ENCODE peak calls at places on chromosomes 6 and 20, in eight cellular contexts. J is IMR-90; B is lower lobe of right lung; Y is heart right ventricle; X is brain microvascular endothelial cell; N is CD8-positive, alpha-beta T cell; D is dorsolateral prefrontal cortex; F is A549. Z is an unnamed sample.

GRCh38 chr6:70221025-70221714 is 81.7 kb downstream of the COL9A1 start:
- DNase-seq in J (peak), B (no peak), Y (no peak), X (no peak), N (no peak), D (no peak), F (peak), Z (no peak)

GRCh38 chr6:19723533-19723932 is 113.6 kb upstream of the ID4 start:
- DNase-seq in J (peak), B (no peak), Y (no peak), X (peak), N (no peak), D (no peak), F (peak), Z (peak)

GRCh38 chr20:62584671-62585512 is 57.4 kb upstream of the SLCO4A1 start:
- DNase-seq in J (no peak), B (no peak), Y (no peak), X (no peak), N (no peak), D (no peak), F (no peak), Z (no peak)

GRCh38 chr6:9252784-9253183 is 817.4 kb upstream of the SLC35B3 start:
- DNase-seq in J (no peak), B (no peak), Y (no peak), X (no peak), N (no peak), D (no peak), F (no peak), Z (no peak)

GRCh38 chr6:137389150-137389664 is 105.0 kb downstream of the OLIG3 start:
- DNase-seq in J (no peak), B (no peak), Y (no peak), X (peak), N (peak), D (no peak), F (no peak), Z (no peak)

GRCh38 chr20:35368616-35369423 is 43.0 kb downstream of the UQCC1 start:
- DNase-seq in J (no peak), B (no peak), Y (peak), X (no peak), N (no peak), D (peak), F (no peak), Z (no peak)

GRCh38 chr6:125910518-125910917 is 46.1 kb upstream of the HINT3 start:
- DNase-seq in J (peak), B (no peak), Y (no peak), X (no peak), N (no peak), D (no peak), F (no peak), Z (no peak)

GRCh38 chr20:52497731-52498130 is 306.2 kb upstream of the ZFP64 start:
- DNase-seq in J (peak), B (no peak), Y (no peak), X (no peak), N (no peak), D (no peak), F (no peak), Z (no peak)

GRCh38 chr6:31401403-31401802 is 2.0 kb upstream of the MICA start:
- DNase-seq in J (peak), B (no peak), Y (no peak), X (peak), N (no peak), D (no peak), F (peak), Z (peak)

GRCh38 chr6:19833947-19834346 is 3.2 kb upstream of the ID4 start:
- DNase-seq in J (no peak), B (no peak), Y (no peak), X (no peak), N (no peak), D (no peak), F (no peak), Z (no peak)

GRCh38 chr6:160036790-160037206 is 67.9 kb downstream of the IGF2R start:
- DNase-seq in J (peak), B (no peak), Y (no peak), X (peak), N (no peak), D (no peak), F (no peak), Z (peak)

GRCh38 chr20:2132461-2132901 is 30.9 kb downstream of the STK35 start:
- DNase-seq in J (no peak), B (no peak), Y (no peak), X (no peak), N (no peak), D (no peak), F (no peak), Z (no peak)

GRCh38 chr6:82833481-82833880 is 232.2 kb downstream of the UBE3D start:
- DNase-seq in J (no peak), B (no peak), Y (no peak), X (no peak), N (no peak), D (no peak), F (no peak), Z (no peak)

GRCh38 chr6:145815351-145815772 is 767 bp upstream of the FBXO30 start:
- DNase-seq in J (peak), B (no peak), Y (no peak), X (peak), N (no peak), D (no peak), F (no peak), Z (no peak)

GRCh38 chr20:58649288-58650180 is 1.5 kb upstream of the STX16 start:
- DNase-seq in J (no peak), B (peak), Y (peak), X (no peak), N (no peak), D (no peak), F (no peak), Z (no peak)

GRCh38 chr20:50673831-50674825 is 17.2 kb downstream of the RIPOR3 start:
- DNase-seq in J (no peak), B (no peak), Y (no peak), X (no peak), N (no peak), D (no peak), F (no peak), Z (no peak)

GRCh38 chr20:36872857-36873256 is 3.1 kb upstream of the TLDC2 start:
- DNase-seq in J (no peak), B (peak), Y (peak), X (no peak), N (no peak), D (no peak), F (no peak), Z (no peak)

GRCh38 chr6:38646166-38646565 is 6.4 kb upstream of the BTBD9 start:
- DNase-seq in J (peak), B (no peak), Y (no peak), X (no peak), N (no peak), D (no peak), F (no peak), Z (no peak)

GRCh38 chr6:42046491-42047219 is 3.7 kb upstream of the TAF8 start:
- DNase-seq in J (peak), B (no peak), Y (no peak), X (no peak), N (no peak), D (no peak), F (no peak), Z (no peak)

GRCh38 chr6:156250593-156250992 is 526.6 kb upstream of the ARID1B start:
- DNase-seq in J (peak), B (no peak), Y (no peak), X (no peak), N (no peak), D (no peak), F (no peak), Z (no peak)

GRCh38 chr6:28161410-28162079 is 19.9 kb downstream of the ZKSCAN8 start:
- DNase-seq in J (peak), B (peak), Y (peak), X (peak), N (peak), D (peak), F (peak), Z (peak)

GRCh38 chr6:19836799-19837510 is at the start of gene ID4:
- DNase-seq in J (peak), B (peak), Y (peak), X (peak), N (no peak), D (peak), F (peak), Z (peak)

GRCh38 chr6:3777695-3778461 is 26.4 kb upstream of the PXDC1 start:
- DNase-seq in J (no peak), B (no peak), Y (no peak), X (no peak), N (no peak), D (no peak), F (no peak), Z (no peak)

GRCh38 chr6:140230282-140230681 is 855.8 kb upstream of the CITED2 start:
- DNase-seq in J (no peak), B (peak), Y (no peak), X (no peak), N (no peak), D (no peak), F (no peak), Z (no peak)

GRCh38 chr20:58985656-58986055 is 4.6 kb downstream of the NELFCD start:
- DNase-seq in J (no peak), B (no peak), Y (no peak), X (no peak), N (no peak), D (no peak), F (no peak), Z (no peak)

GRCh38 chr20:37343212-37343993 is 2.5 kb upstream of the SRC start:
- DNase-seq in J (no peak), B (peak), Y (no peak), X (no peak), N (no peak), D (no peak), F (peak), Z (no peak)

GRCh38 chr6:118678866-118679265 is 27.5 kb upstream of the CEP85L start:
- DNase-seq in J (peak), B (no peak), Y (no peak), X (no peak), N (no peak), D (no peak), F (no peak), Z (no peak)

GRCh38 chr20:25258463-25258805 is 10.5 kb downstream of the PYGB start:
- DNase-seq in J (no peak), B (no peak), Y (no peak), X (no peak), N (no peak), D (no peak), F (no peak), Z (no peak)

GRCh38 chr6:165791876-165792437 is 128.9 kb upstream of the PDE10A start:
- DNase-seq in J (no peak), B (no peak), Y (no peak), X (no peak), N (no peak), D (no peak), F (no peak), Z (no peak)

GRCh38 chr20:17505664-17506517 is 25.3 kb downstream of the BFSP1 start:
- DNase-seq in J (peak), B (peak), Y (no peak), X (peak), N (peak), D (no peak), F (no peak), Z (no peak)

GRCh38 chr20:51712501-51713212 is 55.5 kb downstream of the ATP9A start:
- DNase-seq in J (peak), B (no peak), Y (no peak), X (peak), N (no peak), D (peak), F (peak), Z (no peak)

GRCh38 chr6:129795261-129795660 is 65.9 kb downstream of the TMEM244 start:
- DNase-seq in J (no peak), B (no peak), Y (no peak), X (no peak), N (no peak), D (no peak), F (peak), Z (no peak)

GRCh38 chr20:36526521-36527011 is 14.8 kb upstream of the MYL9 start:
- DNase-seq in J (no peak), B (no peak), Y (no peak), X (no peak), N (no peak), D (peak), F (no peak), Z (no peak)

GRCh38 chr6:148971027-148971927 is 224.4 kb downstream of the UST start:
- DNase-seq in J (peak), B (no peak), Y (no peak), X (no peak), N (no peak), D (no peak), F (no peak), Z (no peak)

GRCh38 chr6:139416146-139416545 is 41.7 kb upstream of the CITED2 start:
- DNase-seq in J (peak), B (no peak), Y (no peak), X (no peak), N (no peak), D (no peak), F (no peak), Z (no peak)

GRCh38 chr20:16399801-16400200 is 173.4 kb downstream of the KIF16B start:
- DNase-seq in J (no peak), B (no peak), Y (no peak), X (no peak), N (no peak), D (no peak), F (no peak), Z (no peak)

GRCh38 chr6:51513891-51514290 is 573.5 kb downstream of the PKHD1 start:
- DNase-seq in J (no peak), B (no peak), Y (no peak), X (no peak), N (no peak), D (no peak), F (no peak), Z (no peak)
- H3K4me3 ChIP-seq in J (no peak), B (no peak), Y (no peak), X (no peak), N (no peak), D (no peak), F (no peak), Z (no peak)

GRCh38 chr6:43978473-43979360 is 148.5 kb downstream of the MRPL14 start:
- DNase-seq in J (peak), B (no peak), Y (no peak), X (no peak), N (no peak), D (no peak), F (no peak), Z (no peak)

GRCh38 chr6:43977404-43978111 is 149.7 kb downstream of the MRPL14 start:
- DNase-seq in J (no peak), B (no peak), Y (no peak), X (no peak), N (no peak), D (no peak), F (no peak), Z (no peak)

GRCh38 chr6:43979525-43979924 is 147.7 kb downstream of the MRPL14 start:
- DNase-seq in J (no peak), B (no peak), Y (no peak), X (no peak), N (no peak), D (no peak), F (no peak), Z (no peak)

GRCh38 chr6:43974643-43975235 is 152.5 kb downstream of the MRPL14 start:
- DNase-seq in J (peak), B (no peak), Y (no peak), X (no peak), N (no peak), D (no peak), F (no peak), Z (no peak)

GRCh38 chr6:43976706-43977403 is 150.4 kb downstream of the MRPL14 start:
- DNase-seq in J (peak), B (no peak), Y (no peak), X (no peak), N (no peak), D (no peak), F (no peak), Z (no peak)
- H3K27ac ChIP-seq in J (no peak), B (no peak), Y (no peak), X (no peak), N (no peak), D (no peak), F (no peak), Z (no peak)

GRCh38 chr20:46142124-46142523 is 24.0 kb downstream of the CD40 start:
- DNase-seq in J (no peak), B (no peak), Y (no peak), X (no peak), N (no peak), D (no peak), F (no peak), Z (no peak)
- TF ChIP-seq CTCF in J (no peak), B (no peak), Y (no peak), X (no peak), N (no peak), D (no peak), F (no peak), Z (no peak)

DNA sequence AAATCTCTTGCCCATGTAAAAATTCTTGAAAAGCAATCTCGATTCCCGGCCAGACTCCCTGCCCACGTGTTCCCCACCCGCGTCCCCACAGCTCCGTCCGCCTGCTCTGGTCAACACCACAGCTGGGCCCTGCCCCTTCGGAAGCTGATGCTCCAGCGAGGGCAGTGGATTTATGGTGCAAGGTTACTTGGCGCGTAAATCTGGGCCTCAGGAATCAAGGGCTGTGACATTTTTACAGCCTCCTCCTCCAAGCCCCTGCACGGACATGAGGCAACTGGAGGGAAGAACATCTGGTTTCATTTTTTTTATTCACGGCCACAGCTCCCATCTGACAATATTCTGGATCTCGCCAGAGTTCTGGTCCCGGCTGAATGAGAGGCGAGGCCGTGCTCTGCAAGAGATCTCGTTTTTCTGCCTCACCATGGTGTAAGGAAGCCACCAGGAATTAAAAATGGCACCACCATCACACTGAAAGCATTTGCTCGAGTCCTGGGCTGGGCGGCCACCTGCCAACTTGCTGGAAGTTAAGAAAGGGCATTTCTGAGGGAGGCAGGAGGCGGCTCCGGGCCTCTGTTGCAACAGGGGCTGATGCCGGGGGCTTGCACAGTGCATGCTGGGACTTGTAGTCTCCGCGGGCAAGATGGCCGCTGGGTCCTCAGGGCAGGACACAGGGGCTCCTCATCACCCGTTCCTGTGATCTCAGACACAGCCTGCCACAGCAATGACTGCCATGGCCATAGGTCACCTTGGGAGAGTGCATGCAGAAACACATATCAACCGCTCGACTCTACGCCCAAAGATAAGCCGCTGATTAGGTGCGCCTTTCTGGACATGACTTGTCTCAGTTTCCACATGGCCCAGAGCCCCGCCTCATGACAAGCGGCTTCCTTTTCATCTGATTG is 148.5 kb downstream of the LY86 start:
- DNase-seq in J (no peak), B (peak), Y (peak), X (no peak), N (no peak), D (no peak), F (no peak), Z (no peak)
- H3K4me3 ChIP-seq in J (peak), B (peak), Y (peak), X (peak), N (no peak), D (no peak), F (no peak), Z (peak)

DNA sequence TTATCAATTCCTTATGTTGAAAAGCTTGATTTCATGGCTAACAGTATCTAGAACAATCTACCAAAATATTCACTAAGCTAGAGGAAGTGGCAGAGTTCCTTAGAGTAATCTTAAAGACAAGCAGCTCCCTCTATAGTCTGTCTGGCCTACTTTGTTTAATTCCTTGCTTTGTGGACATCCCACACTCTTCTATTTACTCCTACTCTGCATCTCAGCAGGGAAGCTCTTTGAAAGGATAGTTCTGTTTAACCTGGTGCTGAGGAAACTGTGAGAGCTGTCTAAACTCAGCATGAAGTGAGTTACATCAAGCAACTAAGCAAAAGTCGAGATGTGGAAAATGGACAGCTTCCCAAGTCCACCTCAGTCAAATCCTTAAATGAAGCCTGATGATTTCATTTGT is 4.3 kb downstream of the REV3L start:
- DNase-seq in J (peak), B (no peak), Y (no peak), X (peak), N (no peak), D (no peak), F (peak), Z (no peak)
- H3K27ac ChIP-seq in J (no peak), B (no peak), Y (no peak), X (no peak), N (no peak), D (no peak), F (no peak), Z (no peak)

GRCh38 chr6:5278047-5278446 is 16.7 kb downstream of the FARS2 start:
- DNase-seq in J (no peak), B (no peak), Y (no peak), X (no peak), N (no peak), D (no peak), F (no peak), Z (no peak)
- TF ChIP-seq CTCF in J (no peak), B (no peak), Y (no peak), X (no peak), N (no peak), D (no peak), F (no peak), Z (no peak)

GRCh38 chr6:124052120-124052519 is 248.5 kb downstream of the NKAIN2 start:
- DNase-seq in J (no peak), B (no peak), Y (no peak), X (no peak), N (no peak), D (no peak), F (no peak), Z (no peak)

GRCh38 chr6:124055986-124056385 is 252.3 kb downstream of the NKAIN2 start:
- DNase-seq in J (no peak), B (no peak), Y (no peak), X (no peak), N (no peak), D (no peak), F (no peak), Z (no peak)

GRCh38 chr6:124054034-124054433 is 250.4 kb downstream of the NKAIN2 start:
- DNase-seq in J (no peak), B (no peak), Y (no peak), X (no peak), N (no peak), D (no peak), F (no peak), Z (no peak)

GRCh38 chr6:124056884-124057283 is 253.2 kb downstream of the NKAIN2 start:
- DNase-seq in J (no peak), B (no peak), Y (no peak), X (no peak), N (no peak), D (no peak), F (no peak), Z (no peak)

DNA sequence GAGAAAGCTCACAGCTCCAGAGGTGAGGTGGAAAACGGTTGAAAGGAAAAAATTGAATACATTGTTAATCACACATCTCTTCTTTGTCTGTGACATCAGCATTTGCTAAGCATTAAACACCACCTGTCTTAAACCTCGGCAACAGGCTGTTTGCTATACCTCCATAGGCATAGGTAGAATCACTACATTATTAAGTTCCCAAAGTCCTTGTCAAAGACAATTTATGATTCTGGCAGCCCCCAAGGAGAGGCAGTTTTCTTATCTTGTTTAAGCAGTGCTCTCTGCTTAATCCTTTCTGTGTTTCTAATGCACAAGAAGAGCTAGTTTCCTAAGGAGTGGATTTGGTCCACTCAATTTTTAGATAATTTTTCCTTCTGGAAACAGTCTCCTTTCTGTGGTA is 249.7 kb downstream of the NKAIN2 start:
- DNase-seq in J (no peak), B (no peak), Y (no peak), X (no peak), N (no peak), D (no peak), F (no peak), Z (no peak)
- H3K4me3 ChIP-seq in J (no peak), B (no peak), Y (no peak), X (no peak), N (no peak), D (no peak), F (no peak), Z (no peak)

Z was measured in AG04450.